ENCODE peak calls at places on chromosomes 4 and X, in ten cellular contexts. O, Z, A, D, R, G, K, J, E and S are unnamed samples.

GRCh38 chr4:56575820-56576429 is 70.3 kb downstream of the ARL9 start:
- DNase-seq in K (peak), G (peak), R (no peak), E (peak), D (no peak), Z (peak), J (peak), O (no peak), A (peak), S (no peak)

GRCh38 chrX:63275127-63275526 is 76.0 kb downstream of the SPIN4 start:
- DNase-seq in K (no peak), D (peak), O (no peak), E (peak), J (peak), A (peak), Z (peak), R (peak), G (peak), S (no peak)

GRCh38 chr4:145167884-145168283 is 12.5 kb downstream of the OTUD4 start:
- DNase-seq in J (no peak), O (no peak), E (no peak), A (no peak), D (no peak), G (no peak), R (no peak), Z (no peak), K (no peak), S (no peak)

GRCh38 chrX:6227445-6227820 is 1.2 kb downstream of the NLGN4X start:
- DNase-seq in O (no peak), E (no peak), J (no peak), R (no peak), A (peak), D (no peak), G (no peak), K (peak), Z (no peak), S (no peak)

GRCh38 chr4:87060957-87061356 is 126.1 kb downstream of the AFF1 start:
- DNase-seq in K (peak), G (no peak), D (no peak), A (no peak), O (no peak), R (no peak), Z (peak), J (no peak), E (no peak), S (no peak)

GRCh38 chr4:83837614-83838308 is 301.9 kb downstream of the GPAT3 start:
- DNase-seq in J (no peak), R (no peak), D (no peak), G (no peak), K (no peak), A (no peak), Z (no peak), E (no peak), O (no peak), S (no peak)

GRCh38 chr4:125266901-125267601 is 47.7 kb upstream of the FAT4 start:
- DNase-seq in A (no peak), R (no peak), D (no peak), O (no peak), E (peak), Z (peak), J (peak), K (peak), G (no peak), S (no peak)

GRCh38 chr4:83781434-83781833 is 245.5 kb downstream of the GPAT3 start:
- DNase-seq in O (no peak), K (no peak), G (no peak), E (no peak), A (peak), J (no peak), D (no peak), Z (no peak), R (no peak), S (no peak)

GRCh38 chrX:153643431-153644351 is 3.3 kb upstream of the DUSP9 start:
- DNase-seq in J (no peak), G (peak), R (peak), K (no peak), O (no peak), E (no peak), Z (no peak), D (no peak), A (peak), S (no peak)

GRCh38 chr4:8177544-8177943 is 18.9 kb upstream of the ABLIM2 start:
- DNase-seq in J (no peak), D (no peak), K (no peak), O (no peak), Z (no peak), A (no peak), G (no peak), R (no peak), E (peak), S (no peak)

GRCh38 chr4:2045518-2045951 is 13.6 kb upstream of the NAT8L start:
- DNase-seq in R (no peak), D (no peak), Z (no peak), A (no peak), E (no peak), G (no peak), J (no peak), O (no peak), K (peak), S (no peak)

GRCh38 chr4:7947927-7948326 is 8.3 kb upstream of the AFAP1 start:
- DNase-seq in R (no peak), J (no peak), Z (no peak), G (no peak), A (no peak), K (no peak), E (no peak), D (no peak), O (no peak), S (no peak)

GRCh38 chr4:6556263-6556662 is 18.7 kb upstream of the MAN2B2 start:
- DNase-seq in D (no peak), R (no peak), O (no peak), E (no peak), A (no peak), K (no peak), G (no peak), J (no peak), Z (no peak), S (no peak)

GRCh38 chrX:71198066-71198465 is 25.0 kb upstream of the GJB1 start:
- DNase-seq in D (no peak), G (no peak), K (no peak), Z (no peak), A (no peak), R (no peak), E (no peak), J (no peak), O (no peak), S (no peak)

GRCh38 chr4:82097504-82097903 is 276.3 kb downstream of the HNRNPD start:
- DNase-seq in J (no peak), E (peak), D (no peak), A (no peak), G (no peak), Z (no peak), R (no peak), O (no peak), K (peak), S (no peak)

GRCh38 chr4:57993934-57994333 is 883.7 kb upstream of the IGFBP7 start:
- DNase-seq in J (no peak), D (no peak), G (no peak), E (no peak), A (no peak), O (no peak), R (no peak), Z (no peak), K (no peak), S (no peak)

GRCh38 chrX:110219920-110220319 is 98.0 kb downstream of the AMMECR1 start:
- DNase-seq in O (no peak), G (no peak), R (no peak), K (peak), J (peak), A (no peak), D (no peak), E (peak), Z (peak), S (no peak)

GRCh38 chr4:162939086-162939485 is 227.6 kb downstream of the NAF1 start:
- DNase-seq in O (no peak), E (no peak), R (no peak), G (no peak), K (no peak), Z (no peak), J (no peak), A (no peak), D (no peak), S (no peak)

GRCh38 chr4:74004668-74005067 is 6.2 kb upstream of the CXCL5 start:
- DNase-seq in E (no peak), Z (no peak), R (no peak), D (no peak), O (no peak), G (no peak), K (no peak), J (no peak), A (no peak), S (no peak)

GRCh38 chr4:69308634-69309033 is 28.4 kb downstream of the UGT2B28 start:
- DNase-seq in G (no peak), K (no peak), E (no peak), R (no peak), D (no peak), A (no peak), J (no peak), Z (no peak), O (no peak), S (no peak)

GRCh38 chr4:11529625-11530201 is 101.0 kb upstream of the HS3ST1 start:
- DNase-seq in Z (peak), R (no peak), A (no peak), G (no peak), K (peak), D (no peak), E (peak), O (no peak), J (peak), S (no peak)

GRCh38 chrX:63128509-63128908 is 222.6 kb downstream of the SPIN4 start:
- DNase-seq in J (peak), A (peak), D (no peak), E (peak), G (no peak), K (peak), O (no peak), R (peak), Z (peak), S (no peak)

GRCh38 chrX:100070334-100070849 is 339.7 kb downstream of the PCDH19 start:
- DNase-seq in E (no peak), G (no peak), A (peak), R (no peak), O (no peak), Z (no peak), K (no peak), D (no peak), J (no peak), S (no peak)

GRCh38 chrX:100076031-100076430 is 334.0 kb downstream of the PCDH19 start:
- DNase-seq in J (no peak), Z (no peak), D (no peak), G (no peak), O (no peak), A (peak), E (no peak), R (no peak), K (no peak), S (no peak)

GRCh38 chrX:100072286-100072685 is 337.8 kb downstream of the PCDH19 start:
- DNase-seq in A (peak), Z (no peak), K (no peak), O (no peak), J (peak), R (no peak), D (no peak), E (no peak), G (no peak), S (no peak)
- TF ChIP-seq CTCF in A (peak), Z (no peak), K (no peak), O (no peak), J (no peak), R (no peak), D (no peak), E (no peak), G (no peak), S (no peak)

GRCh38 chrX:129654652-129655546 is at the start of gene APLN:
- DNase-seq in K (peak), J (peak), Z (peak), R (peak), A (peak), O (no peak), G (no peak), E (peak), D (no peak), S (no peak)

GRCh38 chrX:129653181-129653984 is 1.4 kb downstream of the APLN start:
- DNase-seq in E (no peak), Z (no peak), D (no peak), J (no peak), A (no peak), G (no peak), K (no peak), O (no peak), R (no peak), S (no peak)

GRCh38 chrX:129653985-129654651 is 638 bp downstream of the APLN start:
- DNase-seq in A (peak), E (peak), K (peak), O (no peak), R (peak), J (no peak), Z (no peak), D (no peak), G (peak), S (no peak)

GRCh38 chrX:129658429-129658828 is 3.7 kb upstream of the APLN start:
- DNase-seq in E (no peak), K (no peak), D (no peak), J (no peak), O (no peak), A (no peak), Z (no peak), R (no peak), G (no peak), S (no peak)

GRCh38 chrX:129655547-129656248 is 942 bp upstream of the APLN start:
- DNase-seq in G (no peak), K (no peak), Z (no peak), A (peak), R (peak), O (no peak), J (no peak), D (no peak), E (no peak), S (no peak)
- TF ChIP-seq CTCF in G (peak), K (no peak), Z (no peak), A (no peak), R (peak), O (no peak), J (no peak), D (no peak), E (peak), S (no peak)

GRCh38 chr4:172899861-172900260 is 268.8 kb upstream of the GALNT7 start:
- DNase-seq in A (no peak), D (no peak), R (no peak), J (no peak), G (no peak), O (no peak), K (no peak), Z (no peak), E (no peak), S (no peak)

GRCh38 chr4:172898715-172899114 is 269.9 kb upstream of the GALNT7 start:
- DNase-seq in K (no peak), O (no peak), D (no peak), R (no peak), A (no peak), G (no peak), J (no peak), Z (no peak), E (no peak), S (no peak)

GRCh38 chr4:172900880-172901279 is 267.7 kb upstream of the GALNT7 start:
- DNase-seq in Z (no peak), G (no peak), K (no peak), R (no peak), D (no peak), J (no peak), E (no peak), O (no peak), A (no peak), S (no peak)

GRCh38 chr4:172895699-172896098 is 272.9 kb upstream of the GALNT7 start:
- DNase-seq in Z (no peak), O (no peak), D (no peak), J (no peak), G (no peak), A (no peak), K (no peak), R (no peak), E (no peak), S (no peak)

GRCh38 chr4:172897046-172897445 is 271.6 kb upstream of the GALNT7 start:
- DNase-seq in J (no peak), R (no peak), Z (no peak), O (no peak), G (no peak), E (no peak), K (no peak), D (no peak), A (no peak), S (no peak)
- TF ChIP-seq CTCF in J (no peak), R (no peak), Z (no peak), O (no peak), G (no peak), E (no peak), K (no peak), D (no peak), A (no peak), S (no peak)

GRCh38 chr4:182862166-182862875 is 54.9 kb downstream of the DCTD start:
- DNase-seq in D (no peak), A (peak), R (peak), E (no peak), Z (no peak), K (no peak), J (no peak), G (no peak), O (no peak), S (peak)
- TF ChIP-seq CTCF in D (no peak), A (peak), R (peak), E (peak), Z (no peak), K (no peak), J (no peak), G (no peak), O (no peak), S (no peak)

DNA sequence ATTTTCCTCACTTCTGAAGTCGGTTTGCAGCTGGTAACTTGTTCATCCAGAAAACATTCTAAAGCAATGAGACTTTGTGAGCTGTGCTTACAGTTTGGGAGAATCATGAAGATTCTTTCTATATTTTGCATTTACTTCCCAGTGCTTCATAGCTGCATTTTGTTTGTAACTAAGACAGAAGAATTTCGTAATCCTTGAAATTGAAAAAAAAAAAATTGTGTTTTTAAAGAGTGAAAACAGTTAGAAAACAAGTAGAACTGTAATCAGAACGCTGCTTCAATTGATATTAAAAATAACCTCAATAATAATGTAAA is 392.4 kb downstream of the UNC5C start:
- DNase-seq in O (no peak), A (no peak), G (no peak), K (no peak), R (no peak), D (no peak), E (no peak), Z (no peak), J (no peak), S (no peak)
- TF ChIP-seq CTCF in O (no peak), A (no peak), G (no peak), K (no peak), R (no peak), D (no peak), E (no peak), Z (no peak), J (no peak), S (peak)

GRCh38 chr4:27098034-27098433 is 237.4 kb downstream of the STIM2 start:
- DNase-seq in J (no peak), O (no peak), E (no peak), K (no peak), D (no peak), Z (no peak), A (no peak), R (no peak), G (no peak), S (no peak)

GRCh38 chr4:27094224-27094623 is 233.6 kb downstream of the STIM2 start:
- DNase-seq in Z (no peak), A (no peak), J (no peak), O (no peak), R (no peak), E (no peak), D (no peak), K (no peak), G (no peak), S (no peak)

GRCh38 chr4:27100713-27101112 is 240.1 kb downstream of the STIM2 start:
- DNase-seq in R (no peak), K (peak), Z (no peak), D (no peak), J (no peak), G (no peak), A (no peak), E (no peak), O (no peak), S (no peak)

GRCh38 chr4:27094785-27095184 is 234.1 kb downstream of the STIM2 start:
- DNase-seq in J (peak), O (no peak), R (no peak), D (no peak), Z (no peak), K (peak), G (no peak), A (no peak), E (peak), S (no peak)

GRCh38 chr4:27096142-27096824 is 235.6 kb downstream of the STIM2 start:
- DNase-seq in K (no peak), Z (no peak), G (no peak), E (no peak), A (peak), O (no peak), J (peak), R (no peak), D (no peak), S (no peak)
- TF ChIP-seq CTCF in K (no peak), Z (no peak), G (no peak), E (no peak), A (peak), O (no peak), J (no peak), R (no peak), D (no peak), S (no peak)

GRCh38 chr4:140257461-140258305 is 103.7 kb upstream of the MAML3 start:
- DNase-seq in R (no peak), G (no peak), Z (peak), A (no peak), D (no peak), K (no peak), O (peak), J (peak), E (peak), S (no peak)
- TF ChIP-seq CTCF in R (no peak), G (no peak), Z (no peak), A (no peak), D (no peak), K (no peak), O (no peak), J (no peak), E (no peak), S (no peak)

GRCh38 chrX:150062292-150063137 is 124.2 kb upstream of the EOLA2 start:
- DNase-seq in O (no peak), A (no peak), J (peak), G (no peak), Z (peak), E (peak), K (peak), R (no peak), D (no peak), S (no peak)
- TF ChIP-seq CTCF in O (no peak), A (no peak), J (peak), G (no peak), Z (no peak), E (peak), K (no peak), R (no peak), D (no peak), S (no peak)

DNA sequence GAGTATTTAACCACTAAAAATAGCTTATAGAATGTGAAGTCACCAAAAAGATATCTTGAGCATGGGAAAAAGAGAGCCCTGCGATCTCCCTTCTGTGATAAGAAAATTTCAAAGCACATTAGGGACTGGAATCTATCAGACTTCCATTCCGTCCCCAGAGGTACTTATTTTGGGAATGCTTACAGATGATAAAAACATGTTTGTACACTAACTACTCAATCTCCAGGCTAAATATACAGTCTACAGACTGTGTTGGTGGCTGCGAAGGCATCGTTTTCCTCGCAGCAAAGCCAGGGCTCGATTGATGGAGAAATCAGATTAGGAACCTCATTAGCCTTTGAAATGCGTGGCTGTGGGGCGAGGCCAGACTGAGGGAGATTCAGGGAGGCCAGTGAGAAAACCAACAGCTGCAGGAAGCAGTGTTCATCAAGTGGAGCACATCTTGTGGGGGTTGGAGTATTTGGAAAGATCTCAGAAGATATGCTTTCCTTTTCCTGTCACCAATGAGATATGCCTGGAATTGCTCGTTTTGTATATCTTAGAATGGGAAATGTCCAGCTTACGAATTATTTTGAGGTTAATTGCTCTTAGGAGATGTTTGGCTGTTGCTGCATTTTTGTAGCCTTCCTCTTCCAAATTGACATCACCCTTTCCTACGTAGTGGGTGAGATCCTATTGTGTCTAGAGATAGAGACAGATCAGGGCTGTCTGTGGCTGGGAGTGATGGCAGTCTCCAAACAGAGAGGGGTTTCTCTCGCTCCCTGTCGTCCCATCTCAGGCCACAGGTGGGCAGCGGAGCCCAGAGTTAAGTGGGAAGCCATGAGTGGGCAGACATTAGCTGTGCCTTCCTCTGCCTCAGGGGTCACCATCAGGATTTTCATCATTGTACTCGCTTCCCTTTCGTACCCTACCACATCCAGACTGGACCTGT is 225.0 kb upstream of the FAT1 start:
- DNase-seq in E (peak), D (no peak), O (no peak), Z (peak), G (peak), A (peak), J (no peak), K (peak), R (no peak), S (no peak)
- TF ChIP-seq CTCF in E (peak), D (no peak), O (no peak), Z (peak), G (no peak), A (peak), J (no peak), K (peak), R (no peak), S (no peak)